ENCODE peak calls at places on chromosomes 1 and 21, in four cellular contexts. L is heart right ventricle; F is kidney; O is CD8-positive, alpha-beta T cell. C is an unnamed sample. For H3K4me1, the result is how much of the 10 kb centered on the place peaks cover.

GRCh38 chr1:107299521-107299920 is 158.7 kb downstream of the NTNG1 start:
- DNase-seq in L (no peak), F (no peak), O (no peak), C (no peak)

GRCh38 chr1:68493193-68493592 is 3.7 kb downstream of the DEPDC1 start:
- DNase-seq in L (no peak), F (no peak), O (no peak), C (no peak)

GRCh38 chr21:45864436-45864835 is 117.1 kb upstream of the COL6A1 start:
- DNase-seq in L (no peak), F (no peak), O (no peak), C (no peak)

GRCh38 chr1:242847390-242847993 is 323.0 kb upstream of the PLD5 start:
- DNase-seq in L (no peak), F (no peak), O (no peak), C (no peak)

GRCh38 chr1:198763298-198763714 is 124.5 kb downstream of the PTPRC start:
- DNase-seq in L (no peak), F (no peak), O (no peak), C (no peak)

GRCh38 chr1:85289207-85289847 is 12.9 kb upstream of the BCL10 start:
- DNase-seq in L (no peak), F (no peak), O (no peak), C (no peak)

GRCh38 chr1:202268817-202269216 is 72.9 kb downstream of the UBE2T start:
- DNase-seq in L (no peak), F (no peak), O (no peak), C (no peak)

GRCh38 chr1:191641420-191642215 is 516.6 kb upstream of the RGS18 start:
- DNase-seq in L (no peak), F (no peak), O (no peak), C (no peak)

GRCh38 chr1:22056921-22057320 is 4.4 kb downstream of the CDC42 start:
- DNase-seq in L (no peak), F (no peak), O (no peak), C (no peak)
- H3K4me3 ChIP-seq in L (no peak), F (no peak), O (no peak), C (peak)

GRCh38 chr1:108327534-108328462 is 83.9 kb upstream of the NBPF4 start:
- DNase-seq in L (no peak), F (peak), O (no peak), C (no peak)
- TF ChIP-seq CTCF in L (no peak), F (no peak), O (no peak), C (no peak)

DNA sequence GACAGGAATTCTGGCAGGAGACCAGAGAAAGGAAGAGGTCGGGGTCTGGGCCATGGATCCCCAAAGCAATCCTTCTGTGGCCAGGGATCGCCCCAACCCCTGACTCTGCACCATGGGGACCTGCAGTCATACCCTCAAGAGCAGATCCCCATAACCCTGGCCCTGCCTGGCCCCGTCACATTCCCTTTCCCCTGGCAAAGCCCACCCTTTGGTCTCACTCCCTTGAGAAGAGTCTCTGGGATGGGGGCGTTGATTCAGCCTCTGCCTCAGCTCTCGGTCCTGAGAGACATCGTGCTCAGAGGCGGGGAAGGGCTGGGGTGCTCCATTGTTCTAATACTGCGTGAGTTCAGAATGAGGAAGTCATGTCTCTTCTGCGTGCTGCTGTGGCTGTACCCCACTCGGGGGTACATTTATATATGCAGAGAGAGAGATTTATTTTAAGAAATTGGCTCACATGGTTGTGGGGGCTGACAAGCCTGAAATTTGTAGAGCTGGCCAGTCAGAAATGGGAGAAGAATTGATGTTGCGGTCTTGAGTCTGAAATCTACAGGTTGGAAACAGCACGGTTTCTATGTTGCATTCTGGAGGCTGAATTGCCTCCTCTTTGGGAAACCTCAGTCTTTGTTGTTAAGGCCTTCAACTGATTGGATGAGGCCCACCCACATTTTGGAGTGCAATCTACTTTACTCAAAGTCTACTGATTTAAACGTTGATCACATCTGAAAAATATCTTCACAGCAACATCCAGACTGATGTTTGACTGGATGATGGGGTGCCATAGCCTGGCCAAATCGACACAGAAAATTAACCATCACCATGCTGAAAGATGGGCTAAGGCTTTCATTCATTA is 4.2 kb upstream of the PADI2 start:
- DNase-seq in L (no peak), F (no peak), O (no peak), C (no peak)
- H3K4me1 ChIP-seq in L (under half), F (under half), O (under half), C (under half)

GRCh38 chr1:236159704-236160539 is 17.6 kb downstream of the GPR137B start:
- DNase-seq in L (no peak), F (peak), O (no peak), C (no peak)
- H3K4me3 ChIP-seq in L (no peak), F (peak), O (no peak), C (no peak)

C was measured in psoas muscle.